ENCODE peak calls at places on chromosomes 16 and 17, in six cellular contexts. U, X, O, G, S and F are unnamed samples.

GRCh38 chr17:20988001-20988641 is 54.7 kb downstream of the USP22 start:
- DNase-seq in U (no peak), X (no peak), O (no peak), G (no peak), S (no peak), F (no peak)

GRCh38 chr16:82344157-82344556 is 174.1 kb upstream of the MPHOSPH6 start:
- DNase-seq in U (peak), X (no peak), O (peak), G (peak), S (peak), F (peak)

GRCh38 chr17:9283909-9284308 is 262.6 kb downstream of the NTN1 start:
- DNase-seq in U (no peak), X (no peak), O (no peak), G (no peak), S (no peak), F (peak)

GRCh38 chr17:30368896-30369720 is 9.6 kb upstream of the CPD start:
- DNase-seq in U (no peak), X (no peak), O (no peak), G (no peak), S (no peak), F (no peak)

GRCh38 chr17:8753976-8754440 is 4.3 kb downstream of the SPDYE4 start:
- DNase-seq in U (peak), X (peak), O (peak), G (peak), S (no peak), F (peak)

GRCh38 chr16:84144859-84145639 is at the start of the genes DNAAF1 and HSDL1:
- DNase-seq in U (peak), X (peak), O (peak), G (peak), S (peak), F (peak)

GRCh38 chr17:64196626-64197025 is 66.4 kb downstream of the TEX2 start:
- DNase-seq in U (peak), X (peak), O (peak), G (no peak), S (no peak), F (peak)

GRCh38 chr17:48835971-48836370 is 5.1 kb downstream of the CALCOCO2 start:
- DNase-seq in U (no peak), X (no peak), O (no peak), G (no peak), S (no peak), F (no peak)

GRCh38 chr16:86391987-86392386 is 118.3 kb upstream of the FOXF1 start:
- DNase-seq in U (no peak), X (peak), O (peak), G (no peak), S (no peak), F (peak)

GRCh38 chr17:2106308-2106707 is 51.4 kb downstream of the HIC1 start:
- DNase-seq in U (no peak), X (no peak), O (no peak), G (no peak), S (no peak), F (no peak)

GRCh38 chr17:48068491-48068961 is 20.4 kb downstream of the NFE2L1 start:
- DNase-seq in U (no peak), X (peak), O (peak), G (peak), S (no peak), F (peak)

GRCh38 chr17:5797447-5797846 is 213.1 kb upstream of the NLRP1 start:
- DNase-seq in U (no peak), X (no peak), O (no peak), G (no peak), S (no peak), F (no peak)

GRCh38 chr17:50906443-50906842 is 40.3 kb upstream of the TOB1 start:
- DNase-seq in U (no peak), X (no peak), O (no peak), G (no peak), S (no peak), F (no peak)

GRCh38 chr16:80014241-80014939 is 413.9 kb upstream of the MAF start:
- DNase-seq in U (peak), X (no peak), O (no peak), G (no peak), S (peak), F (no peak)

GRCh38 chr17:46727572-46728348 is 90.7 kb downstream of the WNT3 start:
- DNase-seq in U (no peak), X (peak), O (peak), G (no peak), S (no peak), F (peak)

GRCh38 chr17:34387566-34387965 is 24.5 kb upstream of the CCL1 start:
- DNase-seq in U (no peak), X (no peak), O (no peak), G (no peak), S (no peak), F (no peak)

GRCh38 chr16:48561960-48562393 is 48.0 kb downstream of the N4BP1 start:
- DNase-seq in U (no peak), X (peak), O (no peak), G (no peak), S (no peak), F (peak)